ENCODE peak calls at places on chromosomes 13 and 19, in seven cellular contexts. S, N, I, W, V, A and H are unnamed samples.

GRCh38 chr13:51249767-51250741 is 27.9 kb downstream of the FAM124A start:
- DNase-seq in S (no peak), N (no peak), I (no peak), W (no peak), V (no peak), A (no peak), H (no peak)

GRCh38 chr13:107835339-107836018 is 379.9 kb downstream of the LIG4 start:
- DNase-seq in S (peak), N (no peak), I (peak), W (no peak), V (no peak), A (no peak), H (no peak)

GRCh38 chr13:99029576-99029975 is 51.7 kb upstream of the DOCK9 start:
- DNase-seq in S (no peak), N (no peak), I (no peak), W (no peak), V (no peak), A (no peak), H (no peak)

GRCh38 chr19:17513801-17514200 is 2.4 kb downstream of the PGLS start:
- DNase-seq in S (no peak), N (no peak), I (no peak), W (no peak), V (no peak), A (no peak), H (no peak)

GRCh38 chr13:32984857-32985626 is 31.2 kb upstream of the KL start:
- DNase-seq in S (no peak), N (no peak), I (no peak), W (no peak), V (no peak), A (no peak), H (no peak)

GRCh38 chr13:42497798-42498197 is 76.2 kb upstream of the TNFSF11 start:
- DNase-seq in S (peak), N (peak), I (peak), W (no peak), V (no peak), A (no peak), H (no peak)

GRCh38 chr13:52158629-52159158 is 703 bp downstream of the NEK3 start:
- DNase-seq in S (no peak), N (peak), I (peak), W (peak), V (peak), A (no peak), H (no peak)

GRCh38 chr13:37700887-37701286 is 102.3 kb upstream of the POSTN start:
- DNase-seq in S (no peak), N (no peak), I (peak), W (no peak), V (no peak), A (no peak), H (no peak)

GRCh38 chr13:20188649-20189553 is 3.8 kb downstream of the GJB2 start:
- DNase-seq in S (no peak), N (no peak), I (no peak), W (no peak), V (no peak), A (no peak), H (no peak)

GRCh38 chr13:110017379-110017778 is 231.0 kb upstream of the IRS2 start:
- DNase-seq in S (peak), N (peak), I (peak), W (no peak), V (no peak), A (no peak), H (peak)

GRCh38 chr13:87907202-87907601 is 236.0 kb downstream of the SLITRK5 start:
- DNase-seq in S (no peak), N (no peak), I (no peak), W (no peak), V (no peak), A (no peak), H (no peak)

GRCh38 chr13:113902956-113903355 is 39.1 kb upstream of the GAS6 start:
- DNase-seq in S (no peak), N (no peak), I (no peak), W (no peak), V (no peak), A (no peak), H (no peak)

GRCh38 chr13:31044658-31045620 is 112.5 kb downstream of the TEX26 start:
- DNase-seq in S (no peak), N (no peak), I (peak), W (no peak), V (no peak), A (no peak), H (no peak)

GRCh38 chr19:16143399-16144215 is at the start of gene HSH2D:
- DNase-seq in S (peak), N (peak), I (no peak), W (peak), V (peak), A (peak), H (peak)

GRCh38 chr19:14763497-14764145 is 14.7 kb downstream of the ADGRE2 start:
- DNase-seq in S (no peak), N (no peak), I (no peak), W (no peak), V (no peak), A (no peak), H (no peak)

GRCh38 chr19:18044825-18045304 is 36.9 kb downstream of the ARRDC2 start:
- DNase-seq in S (peak), N (peak), I (peak), W (peak), V (peak), A (peak), H (peak)

GRCh38 chr19:14150041-14150769 is 13.8 kb upstream of the ASF1B start:
- DNase-seq in S (no peak), N (no peak), I (no peak), W (no peak), V (no peak), A (no peak), H (no peak)

GRCh38 chr13:40974460-40975407 is 44.4 kb downstream of the ELF1 start:
- DNase-seq in S (peak), N (peak), I (peak), W (no peak), V (no peak), A (no peak), H (peak)

GRCh38 chr19:51439021-51439465 is 19.2 kb downstream of the SIGLEC8 start:
- DNase-seq in S (no peak), N (no peak), I (no peak), W (no peak), V (no peak), A (no peak), H (no peak)

GRCh38 chr19:17889609-17890214 is 18.0 kb downstream of the SLC5A5 start:
- DNase-seq in S (peak), N (peak), I (peak), W (no peak), V (no peak), A (no peak), H (peak)

GRCh38 chr13:86813198-86813597 is 858.0 kb upstream of the SLITRK5 start:
- DNase-seq in S (no peak), N (no peak), I (no peak), W (no peak), V (no peak), A (no peak), H (no peak)

GRCh38 chr13:62432906-62433305 is 1017.3 kb upstream of the PCDH20 start:
- DNase-seq in S (no peak), N (no peak), I (no peak), W (no peak), V (no peak), A (no peak), H (no peak)

GRCh38 chr19:29454109-29454508 is 71.7 kb upstream of the VSTM2B start:
- DNase-seq in S (no peak), N (no peak), I (no peak), W (no peak), V (no peak), A (no peak), H (no peak)

GRCh38 chr19:19139876-19140229 is 1.6 kb upstream of the TMEM161A start:
- DNase-seq in S (no peak), N (no peak), I (no peak), W (no peak), V (no peak), A (no peak), H (no peak)

GRCh38 chr13:48908381-48909087 is 67.2 kb upstream of the FNDC3A start:
- DNase-seq in S (no peak), N (no peak), I (peak), W (no peak), V (no peak), A (no peak), H (no peak)

GRCh38 chr19:41705393-41706174 is 2.8 kb upstream of the CEACAM5 start:
- DNase-seq in S (no peak), N (peak), I (no peak), W (peak), V (no peak), A (no peak), H (peak)

GRCh38 chr13:51636349-51636890 is 52.2 kb downstream of the WDFY2 start:
- DNase-seq in S (no peak), N (peak), I (peak), W (no peak), V (no peak), A (no peak), H (no peak)

GRCh38 chr19:46821512-46822359 is 28.9 kb downstream of the AP2S1 start:
- DNase-seq in S (no peak), N (peak), I (no peak), W (peak), V (no peak), A (peak), H (no peak)

GRCh38 chr19:45130888-45131615 is 29.7 kb downstream of the NKPD1 start:
- DNase-seq in S (peak), N (peak), I (peak), W (no peak), V (no peak), A (no peak), H (no peak)

GRCh38 chr19:54949412-54949811 is 2.1 kb upstream of the NLRP7 start:
- DNase-seq in S (no peak), N (no peak), I (no peak), W (no peak), V (no peak), A (no peak), H (no peak)

DNA sequence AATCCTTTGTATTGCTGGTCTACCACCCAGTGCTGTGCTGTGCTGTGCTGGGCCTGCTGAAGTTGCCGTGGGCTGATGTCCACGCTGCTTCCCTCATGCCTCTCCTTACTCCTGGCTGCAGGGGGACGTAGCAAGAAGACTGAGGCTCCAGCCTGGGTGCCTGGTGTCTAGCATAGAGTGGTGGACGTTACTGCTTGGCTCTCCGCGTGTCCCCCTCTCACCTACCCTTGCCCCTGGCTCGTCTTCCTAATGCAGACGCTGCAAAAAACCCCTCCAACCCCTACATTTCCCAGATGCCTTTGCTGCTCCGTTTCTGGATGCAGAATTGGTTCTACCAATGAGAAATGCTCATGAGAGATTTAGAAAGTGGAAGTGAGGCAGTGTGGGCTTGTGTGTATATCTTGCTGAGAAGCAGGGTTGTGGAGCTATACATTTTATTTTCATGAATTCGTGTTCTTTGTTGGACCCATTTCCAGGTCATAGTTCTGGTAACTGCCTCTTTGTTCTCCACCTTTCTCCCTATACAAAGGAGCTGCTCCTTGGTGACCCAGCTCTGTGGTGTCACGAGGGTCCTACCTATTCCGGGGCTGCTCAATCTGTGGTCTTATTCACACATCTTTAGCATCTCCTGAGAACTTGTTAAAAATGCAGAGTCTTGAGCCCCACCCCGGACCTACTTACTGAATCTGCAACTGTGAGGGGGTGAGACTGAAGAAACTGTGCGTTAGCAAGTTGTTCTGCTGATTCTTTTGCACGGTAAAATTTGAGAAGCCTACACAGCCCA is 7.9 kb upstream of the DENND1C start:
- DNase-seq in S (no peak), N (no peak), I (no peak), W (no peak), V (no peak), A (no peak), H (no peak)
- H3K4me3 ChIP-seq in S (no peak), N (no peak), I (no peak), W (no peak), V (no peak), A (no peak), H (no peak)

GRCh38 chr19:50264483-50265186 is 61.2 kb downstream of the MYH14 start:
- DNase-seq in S (no peak), N (no peak), I (no peak), W (no peak), V (no peak), A (no peak), H (no peak)

GRCh38 chr19:50268046-50268445 is 61.1 kb downstream of the KCNC3 start:
- DNase-seq in S (no peak), N (no peak), I (no peak), W (no peak), V (no peak), A (no peak), H (no peak)

GRCh38 chr19:50266896-50267295 is 62.3 kb downstream of the KCNC3 start:
- DNase-seq in S (no peak), N (no peak), I (no peak), W (no peak), V (no peak), A (no peak), H (no peak)

GRCh38 chr19:50268501-50268900 is 60.7 kb downstream of the KCNC3 start:
- DNase-seq in S (no peak), N (no peak), I (no peak), W (no peak), V (no peak), A (no peak), H (no peak)

GRCh38 chr19:50266041-50266440 is 62.6 kb downstream of the MYH14 start:
- DNase-seq in S (no peak), N (no peak), I (no peak), W (no peak), V (no peak), A (no peak), H (no peak)
- H3K4me3 ChIP-seq in S (no peak), N (no peak), I (no peak), W (no peak), V (no peak), A (no peak), H (no peak)

GRCh38 chr19:1673645-1674292 is 21.4 kb upstream of the TCF3 start:
- DNase-seq in S (no peak), N (no peak), I (no peak), W (no peak), V (no peak), A (no peak), H (no peak)

GRCh38 chr19:1672038-1672768 is 19.8 kb upstream of the TCF3 start:
- DNase-seq in S (no peak), N (peak), I (no peak), W (no peak), V (no peak), A (no peak), H (peak)

GRCh38 chr19:1674293-1674679 is 21.9 kb upstream of the TCF3 start:
- DNase-seq in S (no peak), N (no peak), I (no peak), W (no peak), V (no peak), A (no peak), H (no peak)

GRCh38 chr19:1672769-1673644 is 20.6 kb upstream of the TCF3 start:
- DNase-seq in S (no peak), N (no peak), I (no peak), W (no peak), V (no peak), A (no peak), H (no peak)

GRCh38 chr19:1671716-1672037 is 19.3 kb upstream of the TCF3 start:
- DNase-seq in S (no peak), N (no peak), I (no peak), W (no peak), V (no peak), A (no peak), H (no peak)
- H3K4me3 ChIP-seq in S (no peak), N (peak), I (no peak), W (peak), V (peak), A (no peak), H (peak)

DNA sequence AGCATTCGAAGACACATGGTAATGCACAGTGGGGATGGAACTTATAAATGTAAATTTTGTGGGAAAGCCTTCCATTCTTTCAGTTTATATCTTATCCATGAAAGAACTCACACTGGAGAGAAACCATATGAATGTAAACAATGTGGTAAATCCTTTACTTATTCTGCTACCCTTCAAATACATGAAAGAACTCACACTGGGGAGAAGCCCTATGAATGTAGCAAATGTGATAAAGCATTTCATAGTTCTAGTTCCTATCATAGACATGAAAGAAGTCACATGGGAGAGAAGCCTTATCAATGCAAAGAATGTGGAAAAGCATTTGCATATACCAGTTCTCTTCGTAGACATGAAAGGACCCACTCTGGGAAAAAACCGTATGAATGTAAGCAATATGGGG is 16.2 kb upstream of the ZNF763 start:
- DNase-seq in S (no peak), N (no peak), I (peak), W (no peak), V (no peak), A (no peak), H (no peak)
- H3K4me3 ChIP-seq in S (no peak), N (no peak), I (no peak), W (no peak), V (no peak), A (no peak), H (no peak)

GRCh38 chr19:38684862-38685665 is 37.6 kb downstream of the ACTN4 start:
- DNase-seq in S (no peak), N (no peak), I (no peak), W (no peak), V (no peak), A (no peak), H (no peak)

GRCh38 chr19:38684078-38684861 is 36.8 kb downstream of the ACTN4 start:
- DNase-seq in S (no peak), N (peak), I (peak), W (peak), V (peak), A (no peak), H (peak)

GRCh38 chr19:38682872-38683392 is 35.5 kb downstream of the ACTN4 start:
- DNase-seq in S (no peak), N (no peak), I (no peak), W (no peak), V (no peak), A (no peak), H (no peak)

GRCh38 chr19:38682195-38682867 is 34.9 kb downstream of the ACTN4 start:
- DNase-seq in S (no peak), N (no peak), I (no peak), W (no peak), V (no peak), A (no peak), H (no peak)

DNA sequence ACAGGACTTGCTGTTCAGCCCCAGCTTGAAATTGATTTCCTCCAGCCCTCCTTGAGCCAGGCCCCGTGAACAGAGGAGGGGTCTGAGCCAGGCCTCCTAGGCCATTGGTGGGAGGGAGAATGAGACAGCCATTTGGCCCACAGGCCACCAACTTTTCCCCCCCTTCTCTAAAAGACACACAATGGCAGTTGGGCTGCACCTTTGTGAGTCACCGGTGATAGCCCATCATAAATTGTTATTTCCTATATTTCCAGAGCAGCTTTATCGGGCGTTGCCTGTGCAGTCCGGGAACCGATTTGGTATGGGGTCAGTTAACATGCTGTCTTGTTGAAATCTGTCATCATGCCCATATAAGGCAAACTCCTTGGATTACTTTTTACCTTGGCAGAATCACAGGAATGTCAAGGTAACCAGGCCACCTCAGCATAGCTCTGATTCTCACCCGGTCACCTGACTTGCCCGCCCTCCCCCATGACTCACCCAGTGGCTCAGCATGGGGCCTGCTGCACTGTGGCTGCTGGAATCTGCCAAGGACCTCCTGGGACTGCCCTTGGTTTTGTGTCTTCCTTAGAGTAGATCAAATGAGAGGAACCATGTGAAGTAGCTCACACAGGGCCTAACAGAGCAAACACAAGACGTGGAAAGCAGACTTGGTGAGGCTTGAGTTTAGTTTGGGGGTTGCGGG is 36.1 kb downstream of the ACTN4 start:
- DNase-seq in S (peak), N (peak), I (peak), W (no peak), V (peak), A (peak), H (peak)
- H3K4me3 ChIP-seq in S (no peak), N (no peak), I (no peak), W (no peak), V (no peak), A (no peak), H (no peak)

GRCh38 chr13:27965740-27966640 is 3.1 kb downstream of the CDX2 start:
- DNase-seq in S (no peak), N (no peak), I (no peak), W (no peak), V (no peak), A (peak), H (peak)
- H3K4me3 ChIP-seq in S (no peak), N (peak), I (no peak), W (no peak), V (no peak), A (peak), H (peak)

GRCh38 chr19:43934985-43935708 is at the start of gene ZNF45:
- DNase-seq in S (peak), N (peak), I (peak), W (peak), V (peak), A (peak), H (peak)
- H3K4me3 ChIP-seq in S (peak), N (peak), I (peak), W (peak), V (peak), A (peak), H (peak)